ENCODE peak calls at places on chromosomes 6 and 20, in six cellular contexts. F is fibroblast of lung, K is caudate nucleus, L is right cardiac atrium, N is endothelial cell of umbilical vein, U is Panc1. P is an unnamed sample.

GRCh38 chr20:46034039-46034438 is 5.0 kb downstream of the SLC12A5 start:
- DNase-seq in K (no peak), N (no peak), F (no peak), U (no peak), L (no peak), P (no peak)

GRCh38 chr20:9015984-9016324 is 52.9 kb upstream of the PLCB4 start:
- DNase-seq in K (no peak), L (no peak), N (no peak), F (peak), U (no peak), P (no peak)

GRCh38 chr6:19035454-19035853 is 648.3 kb downstream of the RNF144B start:
- DNase-seq in U (no peak), F (peak), L (peak), N (no peak), K (peak), P (no peak)

GRCh38 chr20:36405255-36405654 is 99.1 kb downstream of the DLGAP4 start:
- DNase-seq in K (no peak), N (no peak), F (no peak), U (no peak), L (no peak), P (no peak)

GRCh38 chr6:16698988-16699868 is 62.0 kb downstream of the ATXN1 start:
- DNase-seq in K (no peak), L (no peak), U (no peak), N (no peak), F (peak), P (no peak)

GRCh38 chr6:149544646-149545257 is 1.1 kb downstream of the PPIL4 start:
- DNase-seq in K (no peak), F (no peak), U (no peak), L (no peak), N (no peak), P (no peak)

GRCh38 chr20:47236639-47236900 is 119.9 kb downstream of the ZMYND8 start:
- DNase-seq in U (no peak), N (no peak), L (no peak), F (no peak), K (no peak), P (no peak)

GRCh38 chr6:37473364-37474095 is 26.2 kb downstream of the CCDC167 start:
- DNase-seq in U (no peak), K (no peak), L (peak), N (peak), F (peak), P (no peak)

GRCh38 chr20:44068311-44068710 is 118.7 kb downstream of the JPH2 start:
- DNase-seq in L (no peak), N (no peak), K (no peak), U (no peak), F (no peak), P (no peak)

GRCh38 chr20:52104546-52105044 is 87.0 kb downstream of the ZFP64 start:
- DNase-seq in K (no peak), F (peak), U (no peak), N (peak), L (no peak), P (no peak)

GRCh38 chr6:68834561-68834960 is 199.5 kb downstream of the ADGRB3 start:
- DNase-seq in U (no peak), K (no peak), L (no peak), F (peak), N (no peak), P (no peak)

DNA sequence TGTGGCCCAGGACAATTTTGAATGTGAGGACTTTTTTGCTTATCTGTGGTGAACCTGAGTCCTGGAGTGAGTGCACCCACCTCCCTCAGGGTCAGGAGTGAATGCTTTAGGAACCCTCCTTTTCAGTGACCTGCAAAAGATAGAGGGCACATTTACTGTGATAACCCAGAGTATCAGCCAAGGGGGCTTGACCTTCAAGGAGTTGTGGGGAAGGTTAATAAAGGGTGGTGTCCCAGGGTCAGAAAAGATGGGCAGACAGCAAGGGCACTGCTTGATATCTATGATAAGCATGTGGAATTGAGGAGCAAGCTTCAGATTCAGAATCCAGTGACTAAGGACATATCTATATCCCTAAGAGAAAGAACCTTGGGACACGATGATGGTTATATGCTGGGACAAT is 4.5 kb downstream of the HLA-A start:
- DNase-seq in F (no peak), U (no peak), K (no peak), L (no peak), N (no peak), P (no peak)
- H3K27ac ChIP-seq in F (no peak), U (no peak), K (no peak), L (no peak), N (no peak), P (no peak)

DNA sequence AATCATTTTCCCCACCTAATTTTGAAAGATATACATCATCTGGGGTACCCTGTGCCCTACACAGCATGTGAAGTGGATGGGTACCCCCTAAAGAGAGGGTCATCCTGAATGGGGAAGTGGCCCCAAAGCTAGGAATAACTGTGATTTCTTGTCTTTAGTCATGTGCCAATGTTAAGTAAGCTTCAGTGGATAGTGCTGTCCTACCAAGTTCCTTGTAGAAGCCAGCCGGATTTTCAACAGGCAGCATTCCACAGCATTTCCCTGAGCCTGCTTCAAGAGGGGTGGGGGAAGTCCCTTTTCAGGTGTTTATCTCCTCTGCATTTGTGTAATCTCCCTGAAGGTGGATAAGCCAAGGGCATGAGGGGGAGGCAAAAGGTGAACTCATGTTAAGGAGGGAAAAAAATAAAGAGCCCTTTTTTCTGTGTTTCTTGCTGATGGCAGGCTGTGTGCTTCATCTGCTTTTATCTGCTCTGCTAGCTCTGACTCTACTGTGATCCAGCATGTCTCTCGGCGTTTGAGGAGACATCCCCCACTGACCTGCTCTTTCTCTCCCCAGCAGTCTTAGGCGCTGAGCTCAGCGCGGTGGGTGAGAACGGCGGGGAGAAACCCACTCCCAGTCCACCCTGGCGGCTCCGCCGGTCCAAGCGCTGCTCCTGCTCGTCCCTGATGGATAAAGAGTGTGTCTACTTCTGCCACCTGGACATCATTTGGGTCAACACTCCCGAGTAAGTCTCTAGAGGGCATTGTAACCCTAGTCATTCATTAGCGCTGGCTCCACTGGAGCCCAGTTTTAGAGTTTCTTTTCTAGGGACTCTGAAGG is 1.8 kb downstream of the EDN1 start:
- DNase-seq in F (peak), L (peak), K (no peak), N (no peak), U (no peak), P (no peak)
- H3K27ac ChIP-seq in F (no peak), L (no peak), K (no peak), N (peak), U (peak), P (no peak)

DNA sequence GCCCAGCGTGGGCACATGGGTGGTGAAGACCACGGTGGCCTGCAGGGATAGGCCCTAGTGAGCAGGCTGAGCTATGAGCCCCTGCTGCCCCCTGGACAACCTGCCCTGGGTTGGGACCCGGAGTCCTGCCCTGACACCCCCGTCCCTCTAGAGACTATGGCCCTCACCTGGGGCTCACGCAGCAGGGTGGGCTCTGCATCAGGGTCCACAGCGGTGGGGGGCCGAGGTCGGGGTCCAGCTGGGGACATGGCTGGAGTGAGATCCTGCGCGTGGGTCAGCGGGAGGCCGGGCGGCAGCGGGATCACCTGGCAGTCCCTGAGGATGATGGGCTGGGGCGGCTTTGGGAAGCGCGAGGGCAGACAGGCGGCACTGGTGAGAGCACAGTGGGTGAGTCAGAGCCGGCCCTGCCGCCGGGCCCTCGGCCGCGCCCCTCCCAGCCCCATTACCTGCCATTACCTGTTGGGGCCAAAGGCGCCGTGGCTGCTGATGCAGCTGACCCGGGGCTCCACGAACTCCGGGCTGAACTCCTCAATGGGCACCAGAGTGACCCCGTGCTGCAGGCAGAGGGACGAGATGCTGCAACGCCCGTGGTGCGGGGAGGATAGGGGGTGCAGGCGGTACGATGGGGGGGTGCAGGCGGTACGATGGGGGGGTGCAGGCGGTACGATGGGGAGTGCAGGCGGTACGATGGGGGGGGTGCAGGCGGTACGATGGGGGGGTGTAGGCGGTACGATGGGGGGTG is 27.9 kb downstream of the ADRM1 start:
- DNase-seq in K (no peak), F (no peak), U (no peak), L (peak), N (no peak), P (no peak)
- H3K27ac ChIP-seq in K (no peak), F (no peak), U (no peak), L (no peak), N (no peak), P (no peak)

DNA sequence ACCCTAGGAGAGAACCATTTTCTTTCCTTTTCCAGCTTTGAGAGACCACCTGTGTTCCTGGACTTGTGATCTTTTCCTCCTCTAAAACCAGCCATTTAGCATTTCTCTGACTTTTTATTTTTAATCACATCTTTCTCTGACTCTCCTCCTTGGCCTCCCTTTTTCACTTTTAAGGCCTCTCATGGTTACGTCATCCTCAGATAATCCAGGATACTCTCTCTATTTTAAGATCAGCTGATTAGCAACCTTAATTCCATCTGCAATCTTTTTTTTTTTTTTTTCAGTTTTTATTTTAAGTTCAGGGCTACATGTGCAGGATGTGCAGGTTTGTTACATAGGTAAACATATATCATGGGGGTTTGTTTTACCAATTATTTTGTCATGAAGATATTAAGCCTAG is 54.0 kb downstream of the RFPL4B start:
- DNase-seq in F (no peak), U (no peak), K (no peak), L (no peak), N (no peak), P (no peak)
- H3K27ac ChIP-seq in F (no peak), U (no peak), K (no peak), L (no peak), N (no peak), P (no peak)

GRCh38 chr20:20785226-20785625 is 72.8 kb upstream of the RALGAPA2 start:
- DNase-seq in U (no peak), F (no peak), N (no peak), K (no peak), L (no peak), P (no peak)

GRCh38 chr20:20781029-20781428 is 68.6 kb upstream of the RALGAPA2 start:
- DNase-seq in U (no peak), L (no peak), K (no peak), N (no peak), F (no peak), P (no peak)

GRCh38 chr20:20782221-20782620 is 69.8 kb upstream of the RALGAPA2 start:
- DNase-seq in U (no peak), F (no peak), K (no peak), L (peak), N (peak), P (peak)

GRCh38 chr20:20782747-20783146 is 70.3 kb upstream of the RALGAPA2 start:
- DNase-seq in K (no peak), N (no peak), L (no peak), U (no peak), F (no peak), P (no peak)

GRCh38 chr20:20780127-20780822 is 67.8 kb upstream of the RALGAPA2 start:
- DNase-seq in K (no peak), U (no peak), L (peak), F (no peak), N (no peak), P (peak)
- H3K27ac ChIP-seq in K (no peak), U (no peak), L (no peak), F (no peak), N (no peak), P (no peak)

GRCh38 chr20:49929142-49929494 is 7.1 kb upstream of the RNF114 start:
- DNase-seq in L (no peak), K (no peak), N (no peak), F (no peak), U (no peak), P (no peak)

GRCh38 chr20:49924247-49924646 is 8.9 kb upstream of the SPATA2 start:
- DNase-seq in U (no peak), F (no peak), L (no peak), K (no peak), N (no peak), P (no peak)

GRCh38 chr20:49925901-49926454 is 10.2 kb upstream of the RNF114 start:
- DNase-seq in U (no peak), L (no peak), F (no peak), K (no peak), N (no peak), P (no peak)

DNA sequence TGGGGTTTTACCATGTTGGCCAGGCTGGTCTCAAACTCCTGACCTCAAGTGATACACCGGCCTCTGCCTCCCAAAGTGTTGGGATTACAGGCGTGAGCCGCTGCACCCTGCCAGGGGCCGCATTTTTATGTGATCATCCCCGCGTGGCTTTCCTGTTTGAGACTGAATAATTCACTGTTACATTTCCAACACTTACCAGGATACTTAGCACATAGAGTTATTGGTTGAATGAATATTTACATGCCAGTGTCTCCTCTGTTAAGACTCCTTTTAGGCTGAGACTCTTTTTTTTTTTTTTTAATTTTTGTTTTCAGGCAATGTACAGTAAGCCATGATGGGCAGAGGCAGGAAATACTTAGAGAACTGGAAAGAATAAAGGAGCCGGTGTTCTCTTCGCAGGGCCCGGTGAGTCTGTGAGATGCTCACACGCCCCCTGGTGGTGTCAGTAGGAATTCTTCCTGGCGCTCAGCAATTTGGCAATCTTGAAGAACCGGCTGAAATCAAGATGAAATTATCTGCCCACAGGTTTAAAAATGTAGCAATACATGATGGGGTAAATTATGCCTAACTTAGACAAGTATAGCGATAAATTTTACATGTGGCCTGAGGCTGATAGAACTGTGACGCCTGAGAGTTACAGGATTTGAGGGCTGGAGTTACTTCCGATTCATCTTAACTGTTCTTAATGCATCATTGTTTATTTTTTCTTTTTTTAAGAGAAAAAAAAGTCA is 7.6 kb upstream of the RNF114 start:
- DNase-seq in L (peak), U (peak), F (peak), N (peak), K (peak), P (peak)
- H3K27ac ChIP-seq in L (no peak), U (no peak), F (no peak), N (no peak), K (peak), P (no peak)

P was measured in ovary.